ENCODE peak calls at places on chromosome 11, in five cellular contexts. One of them, this sample, is unnamed. For H3K36me3, the result is how much of the 10 kb centered on the place peaks cover.

GRCh38 chr11:133966924-133967598 is 10.3 kb upstream of the IGSF9B start:
- DNase-seq in IMR-90: no peak
- DNase-seq in neuronal stem cell: no peak
- DNase-seq in mesenchymal stem cell: no peak
- DNase-seq in H1: no peak
- DNase-seq in this sample: no peak

GRCh38 chr11:113384551-113384950 is 3.0 kb upstream of the ANKK1 start:
- DNase-seq in mesenchymal stem cell: peak
- DNase-seq in neuronal stem cell: no peak
- DNase-seq in H1: no peak
- DNase-seq in IMR-90: peak
- DNase-seq in this sample: peak

GRCh38 chr11:19561011-19561410 is 151.6 kb upstream of the NAV2 start:
- DNase-seq in neuronal stem cell: no peak
- DNase-seq in IMR-90: peak
- DNase-seq in H1: no peak
- DNase-seq in mesenchymal stem cell: no peak
- DNase-seq in this sample: no peak

GRCh38 chr11:115222218-115222862 is 281.9 kb downstream of the CADM1 start:
- DNase-seq in neuronal stem cell: no peak
- DNase-seq in IMR-90: peak
- DNase-seq in H1: no peak
- DNase-seq in mesenchymal stem cell: peak
- DNase-seq in this sample: peak

GRCh38 chr11:90594658-90595057 is 371.8 kb upstream of the CHORDC1 start:
- DNase-seq in neuronal stem cell: no peak
- DNase-seq in H1: no peak
- DNase-seq in mesenchymal stem cell: no peak
- DNase-seq in IMR-90: no peak
- DNase-seq in this sample: no peak

GRCh38 chr11:35531246-35531645 is 5.8 kb upstream of the PAMR1 start:
- DNase-seq in neuronal stem cell: no peak
- DNase-seq in H1: no peak
- DNase-seq in IMR-90: no peak
- DNase-seq in mesenchymal stem cell: no peak
- DNase-seq in this sample: no peak

GRCh38 chr11:82185925-82186324 is 547.7 kb downstream of the FAM181B start:
- DNase-seq in neuronal stem cell: no peak
- DNase-seq in mesenchymal stem cell: no peak
- DNase-seq in H1: no peak
- DNase-seq in IMR-90: no peak
- DNase-seq in this sample: no peak

GRCh38 chr11:12248330-12248729 is 129.0 kb upstream of the PARVA start:
- DNase-seq in neuronal stem cell: no peak
- DNase-seq in mesenchymal stem cell: peak
- DNase-seq in H1: no peak
- DNase-seq in IMR-90: peak
- DNase-seq in this sample: peak

GRCh38 chr11:46920709-46921108 is 2.4 kb upstream of the LRP4 start:
- DNase-seq in mesenchymal stem cell: peak
- DNase-seq in H1: no peak
- DNase-seq in IMR-90: peak
- DNase-seq in neuronal stem cell: no peak
- DNase-seq in this sample: peak

GRCh38 chr11:122755409-122755808 is 82.9 kb upstream of the CRTAM start:
- DNase-seq in IMR-90: no peak
- DNase-seq in mesenchymal stem cell: no peak
- DNase-seq in neuronal stem cell: no peak
- DNase-seq in H1: no peak
- DNase-seq in this sample: no peak

GRCh38 chr11:29282088-29282487 is 734.7 kb downstream of the KCNA4 start:
- DNase-seq in IMR-90: peak
- DNase-seq in H1: no peak
- DNase-seq in mesenchymal stem cell: peak
- DNase-seq in neuronal stem cell: no peak
- DNase-seq in this sample: no peak

GRCh38 chr11:17828311-17828751 is 93.8 kb downstream of the KCNC1 start:
- DNase-seq in neuronal stem cell: no peak
- DNase-seq in mesenchymal stem cell: peak
- DNase-seq in H1: no peak
- DNase-seq in IMR-90: peak
- DNase-seq in this sample: no peak

GRCh38 chr11:77813256-77813655 is 7.3 kb downstream of the RSF1 start:
- DNase-seq in H1: no peak
- DNase-seq in mesenchymal stem cell: no peak
- DNase-seq in neuronal stem cell: no peak
- DNase-seq in IMR-90: peak
- DNase-seq in this sample: no peak

GRCh38 chr11:61964941-61965282 is 2.5 kb downstream of the FTH1 start:
- DNase-seq in mesenchymal stem cell: no peak
- DNase-seq in neuronal stem cell: no peak
- DNase-seq in IMR-90: no peak
- DNase-seq in H1: no peak
- DNase-seq in this sample: no peak

GRCh38 chr11:8683115-8683807 is 669 bp downstream of the RPL27A start:
- DNase-seq in IMR-90: no peak
- DNase-seq in mesenchymal stem cell: no peak
- DNase-seq in H1: no peak
- DNase-seq in neuronal stem cell: no peak
- DNase-seq in this sample: peak

GRCh38 chr11:114846040-114846791 is 167.9 kb downstream of the NXPE2 start:
- DNase-seq in mesenchymal stem cell: peak
- DNase-seq in H1: no peak
- DNase-seq in neuronal stem cell: no peak
- DNase-seq in IMR-90: no peak
- DNase-seq in this sample: no peak

GRCh38 chr11:121672630-121673487 is 220.1 kb upstream of the SORL1-AS1 start:
- DNase-seq in mesenchymal stem cell: no peak
- DNase-seq in neuronal stem cell: no peak
- DNase-seq in H1: no peak
- DNase-seq in IMR-90: no peak
- DNase-seq in this sample: no peak

GRCh38 chr11:10674440-10674855 is 19.1 kb downstream of the IRAG1 start:
- DNase-seq in neuronal stem cell: no peak
- DNase-seq in H1: no peak
- DNase-seq in mesenchymal stem cell: peak
- DNase-seq in IMR-90: no peak
- DNase-seq in this sample: no peak
- H4K8ac ChIP-seq in neuronal stem cell: no peak
- H4K8ac ChIP-seq in H1: no peak
- H4K8ac ChIP-seq in mesenchymal stem cell: no peak
- H4K8ac ChIP-seq in IMR-90: peak
- H4K8ac ChIP-seq in this sample: no peak

DNA sequence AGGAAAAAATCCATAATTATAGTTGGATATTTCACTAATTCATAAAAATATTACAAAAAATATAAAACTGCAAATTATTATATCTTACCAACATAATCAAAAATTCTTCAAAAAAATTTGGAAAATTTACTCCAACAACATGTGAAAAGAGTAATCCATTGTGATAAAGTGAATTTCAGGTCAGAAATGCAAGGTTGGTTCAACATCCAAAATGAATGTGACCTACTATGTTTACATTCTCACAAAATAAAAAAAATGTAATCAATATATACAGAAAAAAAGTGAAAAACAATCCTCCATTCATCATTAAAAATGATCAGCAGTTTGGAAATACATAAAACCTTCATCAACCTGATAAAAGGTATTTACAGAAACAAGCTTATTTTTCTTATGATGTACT is 1252.2 kb downstream of the JRKL start:
- DNase-seq in mesenchymal stem cell: no peak
- DNase-seq in IMR-90: no peak
- DNase-seq in neuronal stem cell: no peak
- DNase-seq in H1: no peak
- DNase-seq in this sample: no peak
- H3K36me3 ChIP-seq in mesenchymal stem cell: under half
- H3K36me3 ChIP-seq in IMR-90: under half
- H3K36me3 ChIP-seq in neuronal stem cell: under half
- H3K36me3 ChIP-seq in H1: under half
- H3K36me3 ChIP-seq in this sample: under half

DNA sequence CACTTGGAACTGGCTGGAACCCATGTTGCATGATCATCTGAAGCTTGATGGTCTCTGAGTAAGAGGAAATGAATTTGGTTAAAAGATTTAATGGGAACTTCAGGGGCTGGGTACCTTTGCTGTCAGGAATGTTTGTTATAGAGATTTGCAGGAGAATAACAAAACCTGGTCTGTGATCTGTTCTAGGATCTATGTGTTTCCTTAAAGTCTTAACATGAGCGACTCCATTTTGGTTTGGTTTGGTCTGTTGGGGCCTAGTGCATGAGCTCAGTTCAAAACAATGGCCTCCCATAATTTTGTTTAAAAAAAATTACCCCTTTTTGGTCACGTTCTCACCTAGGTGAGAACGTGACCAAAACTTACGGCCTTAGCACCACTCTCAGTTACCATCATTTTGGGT is 28.1 kb downstream of the TSKU start:
- DNase-seq in H1: no peak
- DNase-seq in neuronal stem cell: no peak
- DNase-seq in IMR-90: no peak
- DNase-seq in mesenchymal stem cell: no peak
- DNase-seq in this sample: no peak
- H3K9ac ChIP-seq in H1: no peak
- H3K9ac ChIP-seq in neuronal stem cell: no peak
- H3K9ac ChIP-seq in IMR-90: no peak
- H3K9ac ChIP-seq in mesenchymal stem cell: no peak
- H3K9ac ChIP-seq in this sample: no peak

GRCh38 chr11:76802621-76803020 is 19.5 kb downstream of the TSKU start:
- DNase-seq in H1: no peak
- DNase-seq in mesenchymal stem cell: no peak
- DNase-seq in neuronal stem cell: no peak
- DNase-seq in IMR-90: no peak
- DNase-seq in this sample: no peak

GRCh38 chr11:76802151-76802550 is 19.0 kb downstream of the TSKU start:
- DNase-seq in IMR-90: no peak
- DNase-seq in neuronal stem cell: no peak
- DNase-seq in mesenchymal stem cell: peak
- DNase-seq in H1: no peak
- DNase-seq in this sample: no peak

GRCh38 chr11:76800466-76801200 is 17.5 kb downstream of the TSKU start:
- DNase-seq in neuronal stem cell: no peak
- DNase-seq in H1: no peak
- DNase-seq in mesenchymal stem cell: no peak
- DNase-seq in IMR-90: no peak
- DNase-seq in this sample: peak

GRCh38 chr11:76801736-76802135 is 18.6 kb downstream of the TSKU start:
- DNase-seq in IMR-90: peak
- DNase-seq in neuronal stem cell: no peak
- DNase-seq in H1: no peak
- DNase-seq in mesenchymal stem cell: peak
- DNase-seq in this sample: no peak

GRCh38 chr11:76801205-76801604 is 18.0 kb downstream of the TSKU start:
- DNase-seq in mesenchymal stem cell: no peak
- DNase-seq in IMR-90: no peak
- DNase-seq in neuronal stem cell: no peak
- DNase-seq in H1: no peak
- DNase-seq in this sample: no peak
- H4K8ac ChIP-seq in mesenchymal stem cell: peak
- H4K8ac ChIP-seq in IMR-90: no peak
- H4K8ac ChIP-seq in neuronal stem cell: no peak
- H4K8ac ChIP-seq in H1: no peak
- H4K8ac ChIP-seq in this sample: no peak

This sample was measured in trophoblast cell.